ENCODE peak calls at places on chromosomes 7 and 10, in nine cellular contexts. Y is suprapubic skin, S is right lobe of liver, Z is Peyer's patch, L is A549, H is stomach, G is testis, K is breast epithelium, A is uterus. R is an unnamed sample.

GRCh38 chr7:100827330-100828226 is at the start of gene EPHB4:
- DNase-seq in S (peak; percentile 96), G (peak; percentile 92), H (peak; percentile 85), Z (peak; percentile 35), K (peak; percentile 76), L (peak; percentile 91), Y (peak; percentile 83), A (peak; percentile 89), R (peak; percentile 95)

GRCh38 chr10:47402681-47403301 is 18.7 kb upstream of the ZNF488 start:
- DNase-seq in H (no peak), G (peak; percentile 47), Z (no peak), A (peak; percentile 51), K (no peak), Y (no peak), S (no peak), L (peak; percentile 78), R (peak; percentile 23)

GRCh38 chr7:51315393-51316261 is 982 bp downstream of the COBL start:
- DNase-seq in L (peak; percentile 60), S (peak; percentile 85), Y (no peak), A (no peak), K (peak; percentile 57), G (peak; percentile 32), H (peak; percentile 58), Z (no peak), R (no peak)

GRCh38 chr7:50436133-50436802 is 13.9 kb downstream of the FIGNL1 start:
- DNase-seq in K (no peak), G (no peak), H (no peak), L (peak; percentile 28), A (no peak), S (no peak), Z (no peak), Y (no peak), R (no peak)

GRCh38 chr10:131631619-131632018 is 269.2 kb upstream of the PPP2R2D start:
- DNase-seq in G (no peak), H (no peak), A (no peak), K (no peak), S (no peak), Z (no peak), Y (no peak), L (no peak), R (no peak)

GRCh38 chr7:135392701-135393100 is 117.2 kb downstream of the CNOT4 start:
- DNase-seq in Y (no peak), K (no peak), A (no peak), G (no peak), Z (no peak), L (no peak), H (no peak), S (no peak), R (no peak)

GRCh38 chr10:71666607-71667373 is 52.8 kb downstream of the C10orf105 start:
- DNase-seq in S (no peak), A (no peak), K (no peak), Z (peak; percentile 18), G (no peak), H (no peak), Y (no peak), L (no peak), R (no peak)

GRCh38 chr7:23687011-23687410 is 7.0 kb downstream of the FAM221A start:
- DNase-seq in Y (no peak), L (no peak), Z (no peak), H (peak; percentile 79), S (peak; percentile 63), K (no peak), G (no peak), A (no peak), R (no peak)

GRCh38 chr7:139177696-139178095 is 53.3 kb upstream of the UBN2 start:
- DNase-seq in G (no peak), Y (no peak), Z (no peak), L (no peak), A (no peak), S (no peak), H (no peak), K (no peak), R (no peak)

GRCh38 chr10:90530526-90530925 is 327.3 kb downstream of the HTR7 start:
- DNase-seq in S (no peak), A (no peak), L (no peak), Y (no peak), K (no peak), G (no peak), Z (no peak), H (no peak), R (no peak)

GRCh38 chr7:101681170-101682007 is 52.3 kb upstream of the MYL10 start:
- DNase-seq in Z (no peak), S (no peak), H (peak; percentile 33), L (peak; percentile 78), A (peak; percentile 49), K (no peak), Y (no peak), G (peak; percentile 19), R (peak; percentile 23)

GRCh38 chr7:158846304-158846703 is 10.1 kb upstream of the DYNC2I1 start:
- DNase-seq in G (no peak), S (no peak), A (no peak), Y (no peak), H (no peak), Z (no peak), K (no peak), L (no peak), R (no peak)

GRCh38 chr7:37211097-37211496 is 237.6 kb downstream of the ELMO1 start:
- DNase-seq in H (no peak), L (no peak), G (peak; percentile 57), A (peak; percentile 56), Z (no peak), S (no peak), Y (no peak), K (no peak), R (peak; percentile 62)

GRCh38 chr7:154855366-154855765 is 147.6 kb downstream of the PAXIP1 start:
- DNase-seq in K (no peak), L (no peak), H (no peak), Z (no peak), Y (peak; percentile 76), A (no peak), S (peak; percentile 23), G (no peak), R (no peak)

GRCh38 chr10:3785849-3786290 is 861 bp upstream of the KLF6 start:
- DNase-seq in S (peak; percentile 78), K (no peak), Z (no peak), Y (no peak), L (peak; percentile 64), H (no peak), A (peak; percentile 59), G (peak; percentile 57), R (no peak)

GRCh38 chr10:94172332-94172731 is 178.6 kb downstream of the PLCE1 start:
- DNase-seq in H (no peak), S (no peak), Y (no peak), Z (no peak), A (no peak), L (no peak), G (no peak), K (no peak), R (no peak)

GRCh38 chr7:92567460-92567859 is 22.7 kb downstream of the FAM133B start:
- DNase-seq in Z (no peak), G (no peak), K (no peak), A (no peak), L (no peak), Y (no peak), H (no peak), S (no peak), R (no peak)
- TF ChIP-seq POLR2A in Z (no peak), G (no peak), K (no peak), A (no peak), L (no peak), Y (no peak), H (no peak), S (no peak), R (no peak)

GRCh38 chr7:141366098-141366621 is 185.1 kb upstream of the AGK start:
- DNase-seq in A (no peak), H (no peak), K (no peak), Y (no peak), G (no peak), Z (no peak), L (no peak), S (no peak), R (no peak)
- H3K4me3 ChIP-seq in A (no peak overlapping the region), H (no peak overlapping the region), K (no peak overlapping the region), Y (no peak overlapping the region), G (no peak overlapping the region), Z (no peak overlapping the region), L (no peak overlapping the region), S (no peak overlapping the region), R (no peak overlapping the region)

GRCh38 chr7:105693576-105693975 is 112.3 kb upstream of the EFCAB10 start:
- DNase-seq in G (no peak), H (no peak), L (no peak), Z (no peak), K (no peak), A (no peak), Y (no peak), S (no peak), R (no peak)
- TF ChIP-seq CTCF in G (no peak), H (no peak), L (no peak), Z (no peak), K (no peak), A (no peak), Y (no peak), S (no peak), R (no peak)

GRCh38 chr7:29610031-29610490 is 46.4 kb downstream of the PRR15 start:
- DNase-seq in Y (no peak), G (no peak), K (no peak), L (no peak), H (no peak), S (no peak), Z (no peak), A (no peak), R (no peak)

GRCh38 chr7:29607889-29608288 is 44.3 kb downstream of the PRR15 start:
- DNase-seq in K (no peak), A (no peak), Y (no peak), L (peak; percentile 34), Z (no peak), G (no peak), H (peak; percentile 39), S (no peak), R (no peak)

GRCh38 chr7:29607259-29607658 is 43.6 kb downstream of the PRR15 start:
- DNase-seq in L (no peak), K (no peak), Z (no peak), H (no peak), S (no peak), A (no peak), G (no peak), Y (no peak), R (no peak)

GRCh38 chr7:29606830-29607229 is 43.2 kb downstream of the PRR15 start:
- DNase-seq in Z (no peak), K (no peak), L (no peak), Y (no peak), G (no peak), H (no peak), S (no peak), A (no peak), R (no peak)

GRCh38 chr7:29609162-29610030 is 45.8 kb downstream of the PRR15 start:
- DNase-seq in K (no peak), A (no peak), L (peak; percentile 77), H (peak; percentile 37), Z (no peak), Y (no peak), S (no peak), G (no peak), R (no peak)
- TF ChIP-seq POLR2A in K (no peak), A (no peak), L (no peak), H (no peak), Z (peak; percentile 25), Y (no peak), S (no peak), G (no peak), R (no peak)

GRCh38 chr7:18505870-18506460 is 10.4 kb downstream of the HDAC9 start:
- DNase-seq in G (no peak), L (no peak), K (no peak), A (no peak), Z (no peak), S (no peak), Y (no peak), H (no peak), R (no peak)
- H3K4me3 ChIP-seq in G (no peak overlapping the region), L (no peak overlapping the region), K (no peak overlapping the region), A (no peak overlapping the region), Z (no peak overlapping the region), S (no peak overlapping the region), Y (no peak overlapping the region), H (no peak overlapping the region), R (no peak overlapping the region)